ENCODE peak calls at places on chromosomes 13 and 19, in four cellular contexts. V is H1, Y is HepG2, L is K562. F is an unnamed sample.

GRCh38 chr19:4673726-4674125 is 3.6 kb upstream of the MYDGF start:
- DNase-seq in V (no peak), L (no peak), Y (no peak), F (no peak)

GRCh38 chr13:63124863-63125262 is 1709.2 kb upstream of the PCDH20 start:
- DNase-seq in Y (peak; percentile 5), L (no peak), V (no peak), F (no peak)

GRCh38 chr19:55241935-55242464 is 13.4 kb upstream of the TMEM86B start:
- DNase-seq in L (no peak), V (no peak), Y (no peak), F (no peak)

GRCh38 chr19:44813331-44814131 is 4.6 kb downstream of the BCAM start:
- DNase-seq in Y (no peak), V (peak; percentile 59), L (no peak), F (no peak)

GRCh38 chr19:33819496-33819874 is 22.8 kb downstream of the KCTD15 start:
- DNase-seq in V (no peak), L (no peak), Y (no peak), F (no peak)

GRCh38 chr19:40236026-40236355 is 9.5 kb upstream of the CCNP start:
- DNase-seq in L (no peak), V (no peak), Y (no peak), F (no peak)

GRCh38 chr19:12727745-12728433 is 4.2 kb upstream of the TNPO2 start:
- DNase-seq in L (no peak), V (no peak), Y (no peak), F (no peak)

GRCh38 chr13:30039506-30039905 is 189.1 kb upstream of the UBL3 start:
- DNase-seq in V (no peak), L (no peak), Y (no peak), F (no peak)

GRCh38 chr13:112532837-112533745 is 54.9 kb downstream of the TUBGCP3 start:
- DNase-seq in Y (no peak), L (no peak), V (peak; percentile 36), F (no peak)

GRCh38 chr13:75869981-75870380 is 233.9 kb downstream of the LMO7 start:
- DNase-seq in L (no peak), Y (no peak), V (no peak), F (no peak)

GRCh38 chr19:42196011-42197001 is 21.2 kb downstream of the DEDD2 start:
- DNase-seq in Y (no peak), L (peak; percentile 50), V (peak; percentile 55), F (no peak)

GRCh38 chr13:100019780-100020356 is 38.3 kb downstream of the ZIC2 start:
- DNase-seq in V (peak; percentile 54), L (no peak), Y (peak; percentile 48), F (no peak)

GRCh38 chr19:12880551-12881171 is 588 bp downstream of the DNASE2 start:
- DNase-seq in V (no peak), L (no peak), Y (no peak), F (no peak)

GRCh38 chr19:15696654-15697194 is 23.8 kb downstream of the CYP4F12 start:
- DNase-seq in Y (no peak), L (peak; percentile 18), V (no peak), F (no peak)

GRCh38 chr19:3283886-3284657 is 59.6 kb downstream of the CELF5 start:
- DNase-seq in V (no peak), Y (no peak), L (no peak), F (no peak)

GRCh38 chr19:15629003-15629880 is 11.5 kb upstream of the CYP4F3 start:
- DNase-seq in Y (peak; percentile 55), L (peak; percentile 75), V (peak; percentile 83), F (peak; percentile 9)

GRCh38 chr13:25153736-25154135 is 18.4 kb downstream of the AMER2 start:
- DNase-seq in L (no peak), V (no peak), Y (no peak), F (no peak)

GRCh38 chr19:334296-335071 is 10.1 kb downstream of the MIER2 start:
- DNase-seq in V (no peak), L (no peak), Y (no peak), F (no peak)

GRCh38 chr13:45781553-45782326 is 69.8 kb downstream of the SIAH3 start:
- DNase-seq in L (no peak), Y (no peak), V (no peak), F (no peak)

GRCh38 chr13:90454002-90454636 is 893.4 kb upstream of the MIR17HG start:
- DNase-seq in L (no peak), V (no peak), Y (no peak), F (no peak)

GRCh38 chr19:35716735-35716984 is 1.1 kb upstream of the KMT2B start:
- DNase-seq in Y (no peak), V (no peak), L (no peak), F (no peak)

GRCh38 chr19:18478545-18479311 is 40.8 kb upstream of the ISYNA1 start:
- DNase-seq in L (peak; percentile 71), Y (peak; percentile 88), V (no peak), F (peak; percentile 51)

GRCh38 chr13:49869514-49869913 is 66.6 kb downstream of the SPRYD7 start:
- DNase-seq in Y (peak; percentile 53), V (peak; percentile 55), L (peak; percentile 41), F (no peak)

GRCh38 chr13:48412881-48413351 is at the start of gene LPAR6:
- DNase-seq in Y (peak; percentile 95), L (no peak), V (no peak), F (no peak)

GRCh38 chr19:1262687-1263123 is 6.4 kb upstream of the CIRBP start:
- DNase-seq in V (no peak), Y (no peak), L (no peak), F (no peak)

GRCh38 chr19:42068361-42068755 is 1.6 kb downstream of the GRIK5 start:
- DNase-seq in Y (no peak), V (no peak), L (no peak), F (no peak)

GRCh38 chr19:43725468-43725867 is 9.6 kb downstream of the IRGC start:
- DNase-seq in L (no peak), V (no peak), Y (no peak), F (peak; percentile 68)

GRCh38 chr19:47200530-47200929 is 30.5 kb downstream of the BBC3 start:
- DNase-seq in L (no peak), V (no peak), Y (no peak), F (no peak)

GRCh38 chr13:31094331-31095015 is 67.2 kb downstream of the HSPH1 start:
- DNase-seq in V (no peak), Y (no peak), L (no peak), F (no peak)

GRCh38 chr13:79386125-79386822 is 19.8 kb downstream of the RBM26 start:
- DNase-seq in L (no peak), V (no peak), Y (no peak), F (no peak)

GRCh38 chr13:74825170-74825948 is 656.6 kb downstream of the TBC1D4 start:
- DNase-seq in V (no peak), L (no peak), Y (no peak), F (no peak)

GRCh38 chr13:39350461-39350881 is 252.5 kb downstream of the LHFPL6 start:
- DNase-seq in Y (no peak), L (no peak), V (no peak), F (no peak)

GRCh38 chr13:109093988-109094387 is 464.6 kb downstream of the MYO16 start:
- DNase-seq in V (no peak), L (no peak), Y (no peak), F (no peak)
- TF ChIP-seq CEBPB in V (no peak), L (no peak), Y (no peak), F (no peak)

GRCh38 chr19:17246681-17247425 is 1.1 kb upstream of the NR2F6 start:
- DNase-seq in V (peak; percentile 79), Y (peak; percentile 80), L (peak; percentile 47), F (no peak)
- TF ChIP-seq BRCA1 in V (no peak), Y (no peak), L (no peak), F (no peak)

GRCh38 chr19:7673995-7674667 is 2.8 kb upstream of the MCEMP1 start:
- DNase-seq in L (peak; percentile 79), V (peak; percentile 81), Y (peak; percentile 21), F (no peak)
- TF ChIP-seq CEBPB in L (peak; percentile 10), V (no peak), Y (no peak), F (no peak)

GRCh38 chr13:32147193-32147592 is 115.6 kb downstream of the FRY start:
- DNase-seq in Y (no peak), L (no peak), V (no peak), F (no peak)

GRCh38 chr13:32147976-32148375 is 116.4 kb downstream of the FRY start:
- DNase-seq in Y (no peak), V (no peak), L (no peak), F (no peak)

GRCh38 chr13:32150239-32150638 is 118.7 kb downstream of the FRY start:
- DNase-seq in L (no peak), Y (no peak), V (no peak), F (no peak)

GRCh38 chr13:32153056-32153455 is 121.5 kb downstream of the FRY start:
- DNase-seq in Y (no peak), L (no peak), V (no peak), F (no peak)

DNA sequence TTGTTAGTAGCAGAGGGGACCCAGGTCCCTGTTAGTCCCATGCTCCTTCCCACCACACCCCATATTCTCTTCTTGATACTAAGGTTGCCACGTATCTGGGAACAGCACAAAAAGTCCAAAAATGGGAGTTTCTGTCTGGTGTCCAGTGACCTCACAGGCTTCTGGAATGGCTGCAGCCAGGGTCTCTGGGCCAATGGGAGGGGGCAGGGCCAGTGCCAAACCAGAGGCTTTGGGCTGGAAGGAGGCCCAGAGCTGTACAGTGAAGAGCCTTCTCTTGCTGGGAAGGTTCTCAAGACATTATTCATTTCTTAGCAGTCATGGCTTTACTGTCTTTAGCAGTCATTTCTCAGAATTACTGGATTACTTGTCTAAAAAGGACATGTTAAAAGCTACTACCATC is 119.2 kb downstream of the FRY start:
- DNase-seq in V (no peak), Y (no peak), L (no peak), F (no peak)
- TF ChIP-seq BRCA1 in V (no peak), Y (no peak), L (no peak), F (no peak)

GRCh38 chr13:78334059-78334458 is 269.3 kb downstream of the POU4F1 start:
- DNase-seq in L (no peak), Y (no peak), V (no peak), F (no peak)

GRCh38 chr13:78341032-78341431 is 262.3 kb downstream of the POU4F1 start:
- DNase-seq in V (no peak), Y (no peak), L (no peak), F (no peak)

GRCh38 chr13:78339927-78340326 is 263.4 kb downstream of the POU4F1 start:
- DNase-seq in V (no peak), L (no peak), Y (no peak), F (no peak)
- TF ChIP-seq CEBPB in V (no peak), L (no peak), Y (no peak), F (no peak)